ENCODE peak calls at places on chromosome 11, in eight cellular contexts. E is central memory CD4-positive, alpha-beta T cell; D is IMR-90; R is stimulated activated CD4-positive, alpha-beta T cell treated with anti-CD3 and anti-CD28 coated beads, Interleukin-12 subunit alpha, Interleukin-12 subunit beta, amount 100 ng/mL, for 4 hours; L is ovary; Z is stimulated activated CD8-positive, alpha-beta memory T cell treated with anti-CD3 and anti-CD28 coated beads, Interleukin-12 subunit alpha, Interleukin-12 subunit beta, amount 100 ng/mL, for 1 hour; Y is activated T-cell treated with anti-CD3 and anti-CD28 coated beads for 1 hour; N is T-helper 1 cell. I is an unnamed sample.

GRCh38 chr11:34964610-34965331 is 48.4 kb downstream of the PDHX start:
- DNase-seq in E (no peak), D (no peak), R (no peak), L (no peak), Z (no peak), Y (no peak), N (no peak), I (no peak)

GRCh38 chr11:119284344-119285157 is 32.4 kb downstream of the MCAM start:
- DNase-seq in E (peak), D (peak), R (no peak), L (no peak), Z (no peak), Y (no peak), N (no peak), I (peak)

GRCh38 chr11:64620286-64620962 is 29.4 kb downstream of the SLC22A12 start:
- DNase-seq in E (no peak), D (no peak), R (no peak), L (peak), Z (no peak), Y (no peak), N (no peak), I (no peak)

GRCh38 chr11:100687032-100687629 is at the start of gene ARHGAP42:
- DNase-seq in E (no peak), D (peak), R (no peak), L (peak), Z (no peak), Y (no peak), N (no peak), I (no peak)

GRCh38 chr11:26964335-26964734 is 29.6 kb upstream of the FIBIN start:
- DNase-seq in E (no peak), D (peak), R (no peak), L (no peak), Z (no peak), Y (no peak), N (no peak), I (no peak)

GRCh38 chr11:11430431-11430830 is 77.4 kb upstream of the CSNK2A3 start:
- DNase-seq in E (no peak), D (no peak), R (no peak), L (no peak), Z (no peak), Y (no peak), N (no peak), I (no peak)

GRCh38 chr11:125345706-125346561 is 150.1 kb downstream of the FEZ1 start:
- DNase-seq in E (no peak), D (peak), R (peak), L (peak), Z (peak), Y (peak), N (peak), I (no peak)

GRCh38 chr11:64694026-64694755 is 28.8 kb downstream of the NRXN2 start:
- DNase-seq in E (no peak), D (no peak), R (no peak), L (no peak), Z (no peak), Y (no peak), N (no peak), I (no peak)

GRCh38 chr11:116984589-116984988 is 113.6 kb downstream of the SIK3 start:
- DNase-seq in E (no peak), D (peak), R (no peak), L (no peak), Z (no peak), Y (no peak), N (no peak), I (no peak)

I was measured in NCI-H2029 treated with DMSO at 0.1 percent for 48 hours.